ENCODE peak calls at places on chromosomes 11 and 22, in four cellular contexts. Y is RWPE1, X is cardiac fibroblast, F is psoas muscle. W is an unnamed sample.

GRCh38 chr11:36372101-36372767 is 76.1 kb downstream of the PRR5L start:
- DNase-seq in F (no peak), X (peak; percentile 94), Y (no peak), W (no peak)

GRCh38 chr11:73404048-73404447 is 27.8 kb downstream of the RELT start:
- DNase-seq in Y (peak; percentile 45), X (peak; percentile 69), F (peak; percentile 81), W (no peak)

GRCh38 chr11:77196961-77197360 is 68.9 kb downstream of the MYO7A start:
- DNase-seq in X (no peak), F (no peak), Y (no peak), W (no peak)

GRCh38 chr11:8095831-8096522 is 15.0 kb downstream of the TUB start:
- DNase-seq in X (no peak), F (no peak), Y (no peak), W (no peak)

GRCh38 chr11:29352273-29352672 is 664.6 kb downstream of the KCNA4 start:
- DNase-seq in X (no peak), F (no peak), Y (no peak), W (no peak)

GRCh38 chr11:61947486-61948210 is 2.5 kb upstream of the BEST1 start:
- DNase-seq in X (peak; percentile 94), Y (peak; percentile 81), F (peak; percentile 92), W (no peak)

GRCh38 chr11:57224537-57224936 is 12.5 kb downstream of the APLNR start:
- DNase-seq in X (peak; percentile 36), F (no peak), Y (peak; percentile 30), W (no peak)

GRCh38 chr11:16605440-16605970 is 132.9 kb upstream of the C11orf58 start:
- DNase-seq in Y (no peak), F (peak; percentile 70), X (no peak), W (no peak)

GRCh38 chr11:107801641-107802040 is 56.9 kb downstream of the SLC35F2 start:
- DNase-seq in X (no peak), Y (no peak), F (no peak), W (no peak)

GRCh38 chr11:6251120-6251733 is 8.4 kb upstream of the CCKBR start:
- DNase-seq in F (peak; percentile 82), Y (peak; percentile 47), X (peak; percentile 74), W (no peak)

GRCh38 chr22:36021649-36022048 is 7.0 kb downstream of the RBFOX2 start:
- DNase-seq in Y (no peak), X (no peak), F (no peak), W (no peak)

GRCh38 chr11:118619444-118620205 is 12.2 kb downstream of the PHLDB1 start:
- DNase-seq in F (peak; percentile 20), Y (peak; percentile 79), X (peak; percentile 98), W (no peak)

GRCh38 chr11:68189082-68189481 is 24.0 kb downstream of the KMT5B start:
- DNase-seq in F (no peak), X (no peak), Y (no peak), W (no peak)

GRCh38 chr22:26072611-26073010 is 96.7 kb upstream of the SEZ6L start:
- DNase-seq in Y (no peak), F (no peak), X (no peak), W (no peak)

GRCh38 chr11:14537134-14537599 is 17.0 kb upstream of the PSMA1 start:
- DNase-seq in F (no peak), X (peak; percentile 57), Y (peak; percentile 48), W (no peak)

GRCh38 chr11:26331911-26332571 is at the start of gene ANO3:
- DNase-seq in X (peak; percentile 86), F (peak; percentile 68), Y (peak; percentile 80), W (no peak)

GRCh38 chr22:38401336-38402084 is 53.5 kb downstream of the KCNJ4 start:
- DNase-seq in Y (no peak), F (no peak), X (no peak), W (no peak)

GRCh38 chr11:126969865-126970479 is 30.6 kb downstream of the KIRREL3 start:
- DNase-seq in X (peak; percentile 44), Y (no peak), F (no peak), W (no peak)

GRCh38 chr11:31233425-31233824 is 136.1 kb downstream of the DCDC1 start:
- DNase-seq in X (peak; percentile 8), F (no peak), Y (no peak), W (no peak)
- TF ChIP-seq CTCF in X (peak; percentile 25), F (no peak), Y (no peak), W (peak; percentile 33)

GRCh38 chr11:35304900-35305299 is 114.5 kb downstream of the SLC1A2 start:
- DNase-seq in F (no peak), Y (no peak), X (no peak), W (no peak)

GRCh38 chr11:35303596-35304392 is 115.6 kb downstream of the SLC1A2 start:
- DNase-seq in Y (no peak), X (peak; percentile 92), F (peak; percentile 78), W (no peak)

GRCh38 chr11:35304393-35304790 is 115.0 kb downstream of the SLC1A2 start:
- DNase-seq in Y (no peak), F (no peak), X (peak; percentile 89), W (no peak)

GRCh38 chr11:35307221-35307621 is 112.1 kb downstream of the SLC1A2 start:
- DNase-seq in X (no peak), F (no peak), Y (no peak), W (no peak)

GRCh38 chr11:35305670-35306382 is 113.5 kb downstream of the SLC1A2 start:
- DNase-seq in X (peak; percentile 53), F (no peak), Y (peak; percentile 55), W (no peak)
- TF ChIP-seq CTCF in X (peak; percentile 41), F (no peak), Y (peak; percentile 48), W (peak; percentile 80)

DNA sequence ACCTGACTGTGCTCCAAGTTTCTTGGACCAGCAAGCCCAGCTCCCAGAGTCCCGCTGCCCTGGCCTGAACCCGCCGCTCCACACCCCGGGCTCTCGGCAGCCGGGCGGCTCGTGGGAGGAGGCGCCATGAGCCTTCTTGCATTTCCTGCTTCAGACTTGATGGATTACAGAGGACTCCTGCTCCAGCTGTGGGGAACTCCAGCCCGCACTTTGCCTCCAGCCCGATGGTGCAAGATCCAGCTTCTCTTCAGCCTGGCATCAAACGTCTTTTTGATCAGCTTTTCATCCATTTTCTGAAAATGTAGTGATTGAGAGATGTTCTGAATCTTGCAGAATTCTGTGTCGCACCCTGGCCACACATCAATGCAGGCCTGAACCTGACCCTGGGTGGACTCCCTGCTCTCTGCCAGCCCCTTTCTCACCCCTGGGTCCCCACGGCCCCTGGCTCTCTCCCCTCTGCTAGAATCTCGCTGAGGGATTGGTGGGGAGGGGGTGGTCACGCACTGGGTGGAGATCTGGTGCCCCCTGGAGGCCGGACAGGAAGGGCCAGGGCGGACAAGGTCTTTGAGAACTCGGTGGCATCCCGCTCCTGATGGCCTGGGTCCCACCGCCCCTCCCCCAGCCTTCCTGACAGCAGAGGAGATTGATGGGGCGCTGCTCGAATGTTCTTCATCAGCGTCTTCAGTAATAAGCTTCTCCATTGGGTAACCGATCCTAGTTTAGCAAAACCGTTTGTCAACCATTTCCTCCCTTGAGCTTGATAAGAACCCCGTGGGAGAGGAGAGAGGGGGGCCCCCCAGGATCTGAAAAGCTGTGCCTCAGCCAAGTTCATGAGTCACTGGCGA is 12.1 kb upstream of the NFAM1 start:
- DNase-seq in X (peak; percentile 92), Y (peak; percentile 43), F (peak; percentile 88), W (peak; percentile 74)
- TF ChIP-seq CTCF in X (peak; percentile 74), Y (peak; percentile 80), F (peak; percentile 43), W (peak; percentile 71)

GRCh38 chr11:111067994-111068393 is 177.5 kb upstream of the POU2AF2 start:
- DNase-seq in F (no peak), X (no peak), Y (no peak), W (no peak)

GRCh38 chr11:111066861-111067260 is 178.7 kb upstream of the POU2AF2 start:
- DNase-seq in F (no peak), Y (no peak), X (no peak), W (no peak)

GRCh38 chr11:111063711-111064110 is 181.8 kb upstream of the POU2AF2 start:
- DNase-seq in F (no peak), X (peak; percentile 29), Y (peak; percentile 6), W (no peak)

GRCh38 chr11:111064118-111064517 is 181.4 kb upstream of the POU2AF2 start:
- DNase-seq in Y (no peak), X (peak; percentile 82), F (no peak), W (no peak)

GRCh38 chr11:111069076-111069475 is 176.4 kb upstream of the POU2AF2 start:
- DNase-seq in F (no peak), X (peak; percentile 92), Y (no peak), W (no peak)
- TF ChIP-seq CTCF in F (no peak), X (peak; percentile 74), Y (no peak), W (no peak)

W was measured in GM12864.